ENCODE peak calls at places on chromosome 13, in seven cellular contexts. One of them, this sample, is unnamed.

GRCh38 chr13:110616103-110617101 is 1.1 kb downstream of the NAXD start:
- DNase-seq in GM12891: no peak
- DNase-seq in Peyer's patch: peak
- DNase-seq in lower leg skin: peak
- DNase-seq in IMR-90: peak
- DNase-seq in heart left ventricle: peak
- DNase-seq in body of pancreas: peak
- DNase-seq in this sample: peak

GRCh38 chr13:64347662-64348061 is 2882.5 kb downstream of the PCDH9 start:
- DNase-seq in body of pancreas: no peak
- DNase-seq in Peyer's patch: no peak
- DNase-seq in GM12891: no peak
- DNase-seq in heart left ventricle: no peak
- DNase-seq in IMR-90: peak
- DNase-seq in lower leg skin: no peak
- DNase-seq in this sample: no peak

GRCh38 chr13:93652942-93653341 is 426.3 kb downstream of the GPC6 start:
- DNase-seq in GM12891: no peak
- DNase-seq in heart left ventricle: no peak
- DNase-seq in lower leg skin: no peak
- DNase-seq in Peyer's patch: no peak
- DNase-seq in IMR-90: no peak
- DNase-seq in body of pancreas: no peak
- DNase-seq in this sample: no peak

GRCh38 chr13:101382086-101382485 is 34.2 kb downstream of the NALCN start:
- DNase-seq in IMR-90: no peak
- DNase-seq in GM12891: no peak
- DNase-seq in heart left ventricle: no peak
- DNase-seq in Peyer's patch: no peak
- DNase-seq in body of pancreas: no peak
- DNase-seq in lower leg skin: no peak
- DNase-seq in this sample: no peak

GRCh38 chr13:103935117-103935516 is 868.9 kb upstream of the SLC10A2 start:
- DNase-seq in GM12891: no peak
- DNase-seq in body of pancreas: no peak
- DNase-seq in IMR-90: no peak
- DNase-seq in heart left ventricle: no peak
- DNase-seq in lower leg skin: no peak
- DNase-seq in Peyer's patch: no peak
- DNase-seq in this sample: no peak

GRCh38 chr13:91132381-91132780 is 215.1 kb upstream of the MIR17HG start:
- DNase-seq in Peyer's patch: no peak
- DNase-seq in body of pancreas: no peak
- DNase-seq in lower leg skin: no peak
- DNase-seq in GM12891: no peak
- DNase-seq in IMR-90: no peak
- DNase-seq in heart left ventricle: no peak
- DNase-seq in this sample: no peak

GRCh38 chr13:44487989-44488388 is 88.1 kb downstream of the TSC22D1 start:
- DNase-seq in body of pancreas: no peak
- DNase-seq in lower leg skin: no peak
- DNase-seq in Peyer's patch: no peak
- DNase-seq in GM12891: no peak
- DNase-seq in IMR-90: no peak
- DNase-seq in heart left ventricle: no peak
- DNase-seq in this sample: no peak

GRCh38 chr13:59527500-59527899 is 636.2 kb downstream of the DIAPH3 start:
- DNase-seq in lower leg skin: no peak
- DNase-seq in Peyer's patch: no peak
- DNase-seq in GM12891: no peak
- DNase-seq in IMR-90: no peak
- DNase-seq in heart left ventricle: no peak
- DNase-seq in body of pancreas: no peak
- DNase-seq in this sample: no peak

GRCh38 chr13:70568571-70568970 is 460.3 kb upstream of the KLHL1 start:
- DNase-seq in lower leg skin: no peak
- DNase-seq in heart left ventricle: no peak
- DNase-seq in body of pancreas: no peak
- DNase-seq in Peyer's patch: no peak
- DNase-seq in IMR-90: peak
- DNase-seq in GM12891: peak
- DNase-seq in this sample: peak

GRCh38 chr13:64505511-64505910 is 2724.6 kb downstream of the PCDH9 start:
- DNase-seq in Peyer's patch: no peak
- DNase-seq in GM12891: no peak
- DNase-seq in heart left ventricle: no peak
- DNase-seq in lower leg skin: no peak
- DNase-seq in IMR-90: peak
- DNase-seq in body of pancreas: no peak
- DNase-seq in this sample: no peak

GRCh38 chr13:25654332-25654731 is 282.6 kb downstream of the ATP8A2 start:
- DNase-seq in Peyer's patch: no peak
- DNase-seq in heart left ventricle: no peak
- DNase-seq in IMR-90: no peak
- DNase-seq in GM12891: no peak
- DNase-seq in lower leg skin: no peak
- DNase-seq in body of pancreas: no peak
- DNase-seq in this sample: no peak

GRCh38 chr13:73034901-73035300 is 23.9 kb upstream of the KLF5 start:
- DNase-seq in Peyer's patch: no peak
- DNase-seq in heart left ventricle: no peak
- DNase-seq in lower leg skin: no peak
- DNase-seq in body of pancreas: no peak
- DNase-seq in GM12891: no peak
- DNase-seq in IMR-90: no peak
- DNase-seq in this sample: no peak

GRCh38 chr13:21557995-21558394 is 46.0 kb downstream of the MICU2 start:
- DNase-seq in GM12891: no peak
- DNase-seq in Peyer's patch: no peak
- DNase-seq in heart left ventricle: no peak
- DNase-seq in IMR-90: no peak
- DNase-seq in lower leg skin: no peak
- DNase-seq in body of pancreas: no peak
- DNase-seq in this sample: peak

GRCh38 chr13:80100636-80101035 is 240.3 kb downstream of the SPRY2 start:
- DNase-seq in heart left ventricle: no peak
- DNase-seq in body of pancreas: no peak
- DNase-seq in Peyer's patch: no peak
- DNase-seq in lower leg skin: no peak
- DNase-seq in GM12891: no peak
- DNase-seq in IMR-90: peak
- DNase-seq in this sample: no peak

GRCh38 chr13:48263196-48263595 is 30.2 kb downstream of the ITM2B start:
- DNase-seq in GM12891: no peak
- DNase-seq in body of pancreas: no peak
- DNase-seq in lower leg skin: no peak
- DNase-seq in Peyer's patch: no peak
- DNase-seq in IMR-90: no peak
- DNase-seq in heart left ventricle: no peak
- DNase-seq in this sample: no peak

DNA sequence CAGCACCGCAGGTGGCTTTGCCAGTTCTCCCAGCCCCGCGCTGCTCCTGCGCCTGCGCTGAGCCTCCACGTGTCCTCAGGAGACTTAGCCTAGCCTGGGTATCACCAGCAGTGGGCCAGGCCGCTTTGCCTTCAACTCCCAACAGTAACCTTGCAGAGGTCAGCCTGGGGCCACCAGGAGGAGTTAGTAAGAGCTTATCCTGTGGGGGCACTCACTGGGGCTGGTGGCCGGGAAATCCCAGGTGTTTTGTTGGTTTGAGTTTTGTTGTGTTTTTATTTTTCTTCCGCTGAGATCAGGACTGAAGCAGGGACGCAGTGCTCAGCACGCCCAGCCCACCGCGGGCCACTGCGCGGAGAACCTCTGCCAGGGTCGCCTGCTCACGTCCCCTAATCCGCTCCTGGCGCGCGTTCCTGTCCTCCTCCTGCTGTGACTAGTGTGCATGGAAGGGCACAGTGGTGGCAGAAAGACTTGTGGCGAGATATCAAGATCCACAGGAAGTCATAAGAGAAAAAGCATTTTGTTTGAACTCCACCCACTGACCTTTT is 207.4 kb upstream of the RFC3 start:
- DNase-seq in heart left ventricle: peak
- DNase-seq in GM12891: no peak
- DNase-seq in Peyer's patch: peak
- DNase-seq in IMR-90: no peak
- DNase-seq in lower leg skin: no peak
- DNase-seq in body of pancreas: no peak
- DNase-seq in this sample: no peak
- TF ChIP-seq POLR2A in heart left ventricle: no peak
- TF ChIP-seq POLR2A in GM12891: no peak
- TF ChIP-seq POLR2A in Peyer's patch: no peak
- TF ChIP-seq POLR2A in IMR-90: no peak
- TF ChIP-seq POLR2A in lower leg skin: no peak
- TF ChIP-seq POLR2A in body of pancreas: no peak
- TF ChIP-seq POLR2A in this sample: no peak

GRCh38 chr13:52644108-52644507 is 1.9 kb downstream of the HNRNPA1L2 start:
- DNase-seq in IMR-90: peak
- DNase-seq in lower leg skin: no peak
- DNase-seq in GM12891: no peak
- DNase-seq in heart left ventricle: no peak
- DNase-seq in Peyer's patch: no peak
- DNase-seq in body of pancreas: no peak
- DNase-seq in this sample: no peak

GRCh38 chr13:52642131-52642530 is at the start of gene HNRNPA1L2:
- DNase-seq in IMR-90: no peak
- DNase-seq in heart left ventricle: no peak
- DNase-seq in lower leg skin: no peak
- DNase-seq in Peyer's patch: no peak
- DNase-seq in GM12891: no peak
- DNase-seq in body of pancreas: no peak
- DNase-seq in this sample: no peak

GRCh38 chr13:52651880-52652169 is 811 bp upstream of the SUGT1 start:
- DNase-seq in body of pancreas: no peak
- DNase-seq in Peyer's patch: no peak
- DNase-seq in lower leg skin: no peak
- DNase-seq in heart left ventricle: no peak
- DNase-seq in GM12891: peak
- DNase-seq in IMR-90: no peak
- DNase-seq in this sample: no peak

GRCh38 chr13:52650731-52651130 is 1.9 kb upstream of the SUGT1 start:
- DNase-seq in Peyer's patch: no peak
- DNase-seq in GM12891: no peak
- DNase-seq in heart left ventricle: no peak
- DNase-seq in body of pancreas: no peak
- DNase-seq in lower leg skin: no peak
- DNase-seq in IMR-90: no peak
- DNase-seq in this sample: peak

GRCh38 chr13:52646967-52647366 is 4.7 kb downstream of the HNRNPA1L2 start:
- DNase-seq in Peyer's patch: no peak
- DNase-seq in GM12891: no peak
- DNase-seq in body of pancreas: no peak
- DNase-seq in IMR-90: no peak
- DNase-seq in lower leg skin: no peak
- DNase-seq in heart left ventricle: no peak
- DNase-seq in this sample: no peak
- TF ChIP-seq POLR2A in Peyer's patch: no peak
- TF ChIP-seq POLR2A in GM12891: no peak
- TF ChIP-seq POLR2A in body of pancreas: no peak
- TF ChIP-seq POLR2A in IMR-90: no peak
- TF ChIP-seq POLR2A in lower leg skin: no peak
- TF ChIP-seq POLR2A in heart left ventricle: no peak
- TF ChIP-seq POLR2A in this sample: no peak

GRCh38 chr13:46554971-46555370 is 2.0 kb downstream of the LRCH1 start:
- DNase-seq in body of pancreas: no peak
- DNase-seq in GM12891: no peak
- DNase-seq in Peyer's patch: no peak
- DNase-seq in lower leg skin: no peak
- DNase-seq in IMR-90: peak
- DNase-seq in heart left ventricle: no peak
- DNase-seq in this sample: peak

GRCh38 chr13:46553521-46553885 is 533 bp downstream of the LRCH1 start:
- DNase-seq in heart left ventricle: no peak
- DNase-seq in lower leg skin: peak
- DNase-seq in body of pancreas: no peak
- DNase-seq in GM12891: no peak
- DNase-seq in IMR-90: no peak
- DNase-seq in Peyer's patch: no peak
- DNase-seq in this sample: peak

GRCh38 chr13:46555722-46556121 is 2.8 kb downstream of the LRCH1 start:
- DNase-seq in lower leg skin: no peak
- DNase-seq in Peyer's patch: no peak
- DNase-seq in IMR-90: no peak
- DNase-seq in body of pancreas: no peak
- DNase-seq in GM12891: no peak
- DNase-seq in heart left ventricle: no peak
- DNase-seq in this sample: no peak

GRCh38 chr13:46552888-46553520 is at the start of gene LRCH1:
- DNase-seq in IMR-90: peak
- DNase-seq in lower leg skin: peak
- DNase-seq in body of pancreas: peak
- DNase-seq in Peyer's patch: peak
- DNase-seq in heart left ventricle: peak
- DNase-seq in GM12891: peak
- DNase-seq in this sample: peak

DNA sequence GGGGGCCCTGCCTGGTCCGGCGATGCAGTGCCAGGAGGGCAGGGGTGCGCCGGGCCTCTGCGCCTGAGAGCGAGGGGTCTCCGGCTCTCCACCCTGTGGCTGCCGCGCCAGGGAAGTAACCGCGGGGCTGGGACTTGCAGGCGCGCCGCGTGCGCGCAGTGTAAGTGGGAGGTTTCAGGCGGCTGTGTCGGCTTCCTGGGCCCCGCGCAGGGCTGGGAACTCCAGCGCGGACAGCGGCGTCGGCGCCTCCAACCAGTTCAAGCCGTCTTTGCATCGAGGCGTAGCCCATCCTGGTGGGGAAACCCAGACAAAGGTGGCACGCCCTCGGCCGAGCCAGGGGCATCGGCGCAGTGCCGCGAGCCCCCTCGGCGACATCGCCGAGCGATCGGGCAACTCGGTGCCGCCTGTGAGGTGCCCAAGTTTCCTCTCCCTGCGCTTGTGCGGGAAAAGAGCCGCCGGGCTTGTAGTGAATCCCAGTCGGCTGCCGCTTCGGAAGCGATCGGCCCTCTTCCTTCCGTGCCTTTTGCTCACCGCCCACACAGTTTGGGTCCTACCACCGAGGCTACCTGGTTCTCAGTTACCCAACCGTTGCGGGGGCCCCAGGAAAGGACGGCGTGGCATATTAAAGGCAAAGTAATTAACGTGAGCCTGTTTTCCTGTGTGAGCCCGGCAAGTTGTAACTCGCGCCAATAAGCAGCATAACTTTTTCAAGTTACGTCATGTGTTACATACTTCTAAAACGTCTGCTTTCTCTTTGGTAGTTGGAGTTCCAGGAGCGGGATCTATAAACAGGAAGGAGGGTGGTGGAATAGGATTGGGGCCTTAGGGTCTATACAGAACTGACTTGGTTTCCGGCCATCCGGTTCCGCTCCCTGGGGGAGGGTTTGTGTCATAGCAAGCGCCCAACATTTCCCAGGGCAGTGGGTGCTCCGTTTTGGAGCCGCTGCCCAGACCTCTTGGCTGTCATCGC is 1.2 kb downstream of the LRCH1 start:
- DNase-seq in GM12891: peak
- DNase-seq in heart left ventricle: peak
- DNase-seq in lower leg skin: peak
- DNase-seq in body of pancreas: peak
- DNase-seq in Peyer's patch: peak
- DNase-seq in IMR-90: peak
- DNase-seq in this sample: peak
- TF ChIP-seq POLR2A in GM12891: no peak
- TF ChIP-seq POLR2A in heart left ventricle: no peak
- TF ChIP-seq POLR2A in lower leg skin: no peak
- TF ChIP-seq POLR2A in body of pancreas: peak
- TF ChIP-seq POLR2A in Peyer's patch: peak
- TF ChIP-seq POLR2A in IMR-90: peak
- TF ChIP-seq POLR2A in this sample: peak

GRCh38 chr13:49585220-49586157 is at the start of gene RCBTB1:
- DNase-seq in lower leg skin: peak
- DNase-seq in heart left ventricle: peak
- DNase-seq in Peyer's patch: peak
- DNase-seq in IMR-90: peak
- DNase-seq in GM12891: peak
- DNase-seq in body of pancreas: peak
- DNase-seq in this sample: peak
- TF ChIP-seq POLR2A in lower leg skin: no peak
- TF ChIP-seq POLR2A in heart left ventricle: no peak
- TF ChIP-seq POLR2A in Peyer's patch: no peak
- TF ChIP-seq POLR2A in IMR-90: no peak
- TF ChIP-seq POLR2A in GM12891: peak
- TF ChIP-seq POLR2A in body of pancreas: peak
- TF ChIP-seq POLR2A in this sample: peak

This sample was measured in erythroblast.